ENCODE peak calls at places on chromosome 1, in six cellular contexts. One of them, this sample, is unnamed.

GRCh38 chr1:201773764-201774163 is 55.2 kb upstream of the IPO9 start:
- DNase-seq in tibial artery: no peak
- DNase-seq in right cardiac atrium: no peak
- DNase-seq in IMR-90: no peak
- DNase-seq in CD8-positive, alpha-beta memory T cell: no peak
- DNase-seq in pancreas: no peak
- DNase-seq in this sample: no peak

GRCh38 chr1:20983297-20983889 is 193.3 kb downstream of the EIF4G3 start:
- DNase-seq in pancreas: no peak
- DNase-seq in CD8-positive, alpha-beta memory T cell: no peak
- DNase-seq in tibial artery: no peak
- DNase-seq in right cardiac atrium: no peak
- DNase-seq in IMR-90: no peak
- DNase-seq in this sample: no peak

GRCh38 chr1:25503551-25504426 is 39.6 kb upstream of the LDLRAP1 start:
- DNase-seq in IMR-90: no peak
- DNase-seq in right cardiac atrium: peak
- DNase-seq in pancreas: peak
- DNase-seq in CD8-positive, alpha-beta memory T cell: peak
- DNase-seq in tibial artery: no peak
- DNase-seq in this sample: peak

GRCh38 chr1:238647877-238648276 is 738.5 kb upstream of the CHRM3 start:
- DNase-seq in IMR-90: peak
- DNase-seq in pancreas: no peak
- DNase-seq in tibial artery: no peak
- DNase-seq in right cardiac atrium: no peak
- DNase-seq in CD8-positive, alpha-beta memory T cell: no peak
- DNase-seq in this sample: peak

GRCh38 chr1:188317894-188318293 is 1489.1 kb downstream of the PLA2G4A start:
- DNase-seq in CD8-positive, alpha-beta memory T cell: no peak
- DNase-seq in IMR-90: no peak
- DNase-seq in tibial artery: no peak
- DNase-seq in right cardiac atrium: no peak
- DNase-seq in pancreas: no peak
- DNase-seq in this sample: no peak

GRCh38 chr1:206963740-206964139 is 6.5 kb downstream of the FCAMR start:
- DNase-seq in tibial artery: no peak
- DNase-seq in IMR-90: no peak
- DNase-seq in pancreas: no peak
- DNase-seq in CD8-positive, alpha-beta memory T cell: no peak
- DNase-seq in right cardiac atrium: no peak
- DNase-seq in this sample: no peak

GRCh38 chr1:32798679-32799416 is 18.3 kb downstream of the YARS1 start:
- DNase-seq in tibial artery: no peak
- DNase-seq in IMR-90: no peak
- DNase-seq in right cardiac atrium: no peak
- DNase-seq in CD8-positive, alpha-beta memory T cell: peak
- DNase-seq in pancreas: no peak
- DNase-seq in this sample: no peak

GRCh38 chr1:110188116-110188618 is 21.9 kb upstream of the KCNC4 start:
- DNase-seq in IMR-90: peak
- DNase-seq in tibial artery: no peak
- DNase-seq in pancreas: no peak
- DNase-seq in CD8-positive, alpha-beta memory T cell: no peak
- DNase-seq in right cardiac atrium: no peak
- DNase-seq in this sample: peak

GRCh38 chr1:42962641-42963377 is 4.1 kb upstream of the SLC2A1 start:
- DNase-seq in IMR-90: peak
- DNase-seq in CD8-positive, alpha-beta memory T cell: no peak
- DNase-seq in pancreas: no peak
- DNase-seq in right cardiac atrium: peak
- DNase-seq in tibial artery: peak
- DNase-seq in this sample: peak

GRCh38 chr1:85024736-85025135 is 23.6 kb downstream of the MCOLN3 start:
- DNase-seq in pancreas: no peak
- DNase-seq in right cardiac atrium: no peak
- DNase-seq in IMR-90: no peak
- DNase-seq in tibial artery: no peak
- DNase-seq in CD8-positive, alpha-beta memory T cell: no peak
- DNase-seq in this sample: no peak
- H3K4me3 ChIP-seq in pancreas: no peak
- H3K4me3 ChIP-seq in right cardiac atrium: no peak
- H3K4me3 ChIP-seq in IMR-90: no peak
- H3K4me3 ChIP-seq in tibial artery: no peak
- H3K4me3 ChIP-seq in CD8-positive, alpha-beta memory T cell: no peak
- H3K4me3 ChIP-seq in this sample: no peak

GRCh38 chr1:155646307-155646706 is 36.3 kb downstream of the MSTO1 start:
- DNase-seq in pancreas: no peak
- DNase-seq in right cardiac atrium: no peak
- DNase-seq in IMR-90: peak
- DNase-seq in tibial artery: peak
- DNase-seq in CD8-positive, alpha-beta memory T cell: no peak
- DNase-seq in this sample: peak
- H3K4me3 ChIP-seq in pancreas: no peak
- H3K4me3 ChIP-seq in right cardiac atrium: no peak
- H3K4me3 ChIP-seq in IMR-90: no peak
- H3K4me3 ChIP-seq in tibial artery: no peak
- H3K4me3 ChIP-seq in CD8-positive, alpha-beta memory T cell: no peak
- H3K4me3 ChIP-seq in this sample: no peak

GRCh38 chr1:96722161-96722908 is 751 bp downstream of the PTBP2 start:
- DNase-seq in pancreas: peak
- DNase-seq in right cardiac atrium: peak
- DNase-seq in IMR-90: peak
- DNase-seq in tibial artery: peak
- DNase-seq in CD8-positive, alpha-beta memory T cell: no peak
- DNase-seq in this sample: peak

GRCh38 chr1:96721382-96722160 is at the start of gene PTBP2:
- DNase-seq in CD8-positive, alpha-beta memory T cell: peak
- DNase-seq in right cardiac atrium: peak
- DNase-seq in tibial artery: peak
- DNase-seq in IMR-90: peak
- DNase-seq in pancreas: peak
- DNase-seq in this sample: peak

GRCh38 chr1:96721053-96721381 is 567 bp upstream of the PTBP2 start:
- DNase-seq in pancreas: no peak
- DNase-seq in CD8-positive, alpha-beta memory T cell: no peak
- DNase-seq in tibial artery: no peak
- DNase-seq in right cardiac atrium: no peak
- DNase-seq in IMR-90: no peak
- DNase-seq in this sample: no peak

GRCh38 chr1:96727860-96728259 is 6.3 kb downstream of the PTBP2 start:
- DNase-seq in right cardiac atrium: no peak
- DNase-seq in pancreas: no peak
- DNase-seq in tibial artery: no peak
- DNase-seq in CD8-positive, alpha-beta memory T cell: no peak
- DNase-seq in IMR-90: no peak
- DNase-seq in this sample: no peak

GRCh38 chr1:96723372-96723771 is 1.8 kb downstream of the PTBP2 start:
- DNase-seq in CD8-positive, alpha-beta memory T cell: no peak
- DNase-seq in tibial artery: no peak
- DNase-seq in right cardiac atrium: no peak
- DNase-seq in IMR-90: no peak
- DNase-seq in pancreas: no peak
- DNase-seq in this sample: no peak
- H3K4me3 ChIP-seq in CD8-positive, alpha-beta memory T cell: peak
- H3K4me3 ChIP-seq in tibial artery: peak
- H3K4me3 ChIP-seq in right cardiac atrium: peak
- H3K4me3 ChIP-seq in IMR-90: peak
- H3K4me3 ChIP-seq in pancreas: no peak
- H3K4me3 ChIP-seq in this sample: peak

GRCh38 chr1:176864211-176864610 is 300.3 kb downstream of the ASTN1 start:
- DNase-seq in pancreas: no peak
- DNase-seq in IMR-90: no peak
- DNase-seq in right cardiac atrium: no peak
- DNase-seq in tibial artery: no peak
- DNase-seq in CD8-positive, alpha-beta memory T cell: no peak
- DNase-seq in this sample: no peak
- H3K4me3 ChIP-seq in pancreas: no peak
- H3K4me3 ChIP-seq in IMR-90: no peak
- H3K4me3 ChIP-seq in right cardiac atrium: no peak
- H3K4me3 ChIP-seq in tibial artery: no peak
- H3K4me3 ChIP-seq in CD8-positive, alpha-beta memory T cell: no peak
- H3K4me3 ChIP-seq in this sample: no peak